ENCODE peak calls at places on chromosome 4, in five cellular contexts. One of them, this sample, is unnamed.

GRCh38 chr4:154984148-154984547 is 203.1 kb downstream of the RBM46 start:
- DNase-seq in lower leg skin: no peak
- DNase-seq in PC-3: no peak
- DNase-seq in cardiac fibroblast: no peak
- DNase-seq in CD8-positive, alpha-beta T cell: no peak
- DNase-seq in this sample: no peak

GRCh38 chr4:54027311-54027710 is 37.1 kb downstream of the CHIC2 start:
- DNase-seq in PC-3: no peak
- DNase-seq in cardiac fibroblast: no peak
- DNase-seq in CD8-positive, alpha-beta T cell: no peak
- DNase-seq in lower leg skin: no peak
- DNase-seq in this sample: no peak

GRCh38 chr4:110508827-110509446 is 33.0 kb downstream of the ENPEP start:
- DNase-seq in lower leg skin: no peak
- DNase-seq in PC-3: peak
- DNase-seq in cardiac fibroblast: peak
- DNase-seq in CD8-positive, alpha-beta T cell: no peak
- DNase-seq in this sample: no peak

GRCh38 chr4:62676962-62677361 is 1476.8 kb downstream of the ADGRL3 start:
- DNase-seq in CD8-positive, alpha-beta T cell: no peak
- DNase-seq in PC-3: peak
- DNase-seq in lower leg skin: no peak
- DNase-seq in cardiac fibroblast: no peak
- DNase-seq in this sample: no peak

GRCh38 chr4:174256277-174256713 is 27.2 kb downstream of the FBXO8 start:
- DNase-seq in cardiac fibroblast: peak
- DNase-seq in CD8-positive, alpha-beta T cell: no peak
- DNase-seq in PC-3: peak
- DNase-seq in lower leg skin: no peak
- DNase-seq in this sample: peak

GRCh38 chr4:36618102-36618501 is 336.7 kb downstream of the DTHD1 start:
- DNase-seq in CD8-positive, alpha-beta T cell: no peak
- DNase-seq in PC-3: no peak
- DNase-seq in lower leg skin: no peak
- DNase-seq in cardiac fibroblast: no peak
- DNase-seq in this sample: no peak

GRCh38 chr4:54961357-54961975 is 163.9 kb downstream of the KDR start:
- DNase-seq in CD8-positive, alpha-beta T cell: no peak
- DNase-seq in PC-3: peak
- DNase-seq in cardiac fibroblast: peak
- DNase-seq in lower leg skin: no peak
- DNase-seq in this sample: peak

GRCh38 chr4:53601251-53601764 is 10.0 kb upstream of the LNX1 start:
- DNase-seq in cardiac fibroblast: peak
- DNase-seq in lower leg skin: no peak
- DNase-seq in PC-3: peak
- DNase-seq in CD8-positive, alpha-beta T cell: no peak
- DNase-seq in this sample: no peak

GRCh38 chr4:8038702-8039251 is 99.1 kb upstream of the AFAP1 start:
- DNase-seq in CD8-positive, alpha-beta T cell: no peak
- DNase-seq in lower leg skin: no peak
- DNase-seq in cardiac fibroblast: no peak
- DNase-seq in PC-3: no peak
- DNase-seq in this sample: no peak

GRCh38 chr4:153759407-153760226 is at the start of gene RNF175:
- DNase-seq in PC-3: no peak
- DNase-seq in lower leg skin: no peak
- DNase-seq in CD8-positive, alpha-beta T cell: no peak
- DNase-seq in cardiac fibroblast: no peak
- DNase-seq in this sample: no peak

GRCh38 chr4:123396294-123397275 is at the start of gene SPRY1:
- DNase-seq in PC-3: peak
- DNase-seq in cardiac fibroblast: peak
- DNase-seq in lower leg skin: peak
- DNase-seq in CD8-positive, alpha-beta T cell: peak
- DNase-seq in this sample: peak

GRCh38 chr4:29708473-29708872 is 1011.7 kb upstream of the PCDH7 start:
- DNase-seq in lower leg skin: no peak
- DNase-seq in PC-3: peak
- DNase-seq in CD8-positive, alpha-beta T cell: no peak
- DNase-seq in cardiac fibroblast: no peak
- DNase-seq in this sample: no peak

GRCh38 chr4:23105759-23106370 is 413.1 kb downstream of the GBA3 start:
- DNase-seq in CD8-positive, alpha-beta T cell: no peak
- DNase-seq in PC-3: peak
- DNase-seq in lower leg skin: no peak
- DNase-seq in cardiac fibroblast: no peak
- DNase-seq in this sample: no peak

GRCh38 chr4:106618920-106619319 is 250.3 kb upstream of the GIMD1 start:
- DNase-seq in CD8-positive, alpha-beta T cell: no peak
- DNase-seq in lower leg skin: no peak
- DNase-seq in PC-3: no peak
- DNase-seq in cardiac fibroblast: no peak
- DNase-seq in this sample: no peak

GRCh38 chr4:109985993-109986640 is 73.4 kb downstream of the EGF start:
- DNase-seq in lower leg skin: no peak
- DNase-seq in PC-3: no peak
- DNase-seq in CD8-positive, alpha-beta T cell: no peak
- DNase-seq in cardiac fibroblast: no peak
- DNase-seq in this sample: no peak

GRCh38 chr4:123976285-123976684 is 579.7 kb downstream of the SPRY1 start:
- DNase-seq in CD8-positive, alpha-beta T cell: no peak
- DNase-seq in cardiac fibroblast: peak
- DNase-seq in PC-3: no peak
- DNase-seq in lower leg skin: no peak
- DNase-seq in this sample: no peak

GRCh38 chr4:2793578-2793919 is 664 bp downstream of the SH3BP2 start:
- DNase-seq in PC-3: peak
- DNase-seq in lower leg skin: peak
- DNase-seq in CD8-positive, alpha-beta T cell: peak
- DNase-seq in cardiac fibroblast: peak
- DNase-seq in this sample: no peak

GRCh38 chr4:169823685-169824084 is 65.9 kb upstream of the HPF1 start:
- DNase-seq in PC-3: peak
- DNase-seq in lower leg skin: no peak
- DNase-seq in cardiac fibroblast: peak
- DNase-seq in CD8-positive, alpha-beta T cell: peak
- DNase-seq in this sample: peak

GRCh38 chr4:181821039-181822004 is 421.9 kb upstream of the TENM3 start:
- DNase-seq in lower leg skin: no peak
- DNase-seq in PC-3: no peak
- DNase-seq in CD8-positive, alpha-beta T cell: no peak
- DNase-seq in cardiac fibroblast: peak
- DNase-seq in this sample: peak

GRCh38 chr4:30754021-30754420 is 33.9 kb downstream of the PCDH7 start:
- DNase-seq in cardiac fibroblast: peak
- DNase-seq in PC-3: peak
- DNase-seq in lower leg skin: no peak
- DNase-seq in CD8-positive, alpha-beta T cell: no peak
- DNase-seq in this sample: no peak

GRCh38 chr4:146210890-146211289 is 3.4 kb upstream of the REELD1 start:
- DNase-seq in lower leg skin: no peak
- DNase-seq in cardiac fibroblast: no peak
- DNase-seq in PC-3: no peak
- DNase-seq in CD8-positive, alpha-beta T cell: no peak
- DNase-seq in this sample: no peak

GRCh38 chr4:176002007-176002623 is 63.5 kb upstream of the WDR17 start:
- DNase-seq in lower leg skin: peak
- DNase-seq in PC-3: peak
- DNase-seq in CD8-positive, alpha-beta T cell: no peak
- DNase-seq in cardiac fibroblast: peak
- DNase-seq in this sample: no peak

GRCh38 chr4:135354876-135355275 is 1153.3 kb upstream of the PABPC4L start:
- DNase-seq in cardiac fibroblast: peak
- DNase-seq in lower leg skin: no peak
- DNase-seq in CD8-positive, alpha-beta T cell: no peak
- DNase-seq in PC-3: no peak
- DNase-seq in this sample: no peak

GRCh38 chr4:74375824-74376426 is 11.0 kb downstream of the EREG start:
- DNase-seq in lower leg skin: no peak
- DNase-seq in CD8-positive, alpha-beta T cell: no peak
- DNase-seq in PC-3: peak
- DNase-seq in cardiac fibroblast: no peak
- DNase-seq in this sample: no peak

GRCh38 chr4:74374561-74375327 is 9.8 kb downstream of the EREG start:
- DNase-seq in CD8-positive, alpha-beta T cell: no peak
- DNase-seq in PC-3: peak
- DNase-seq in cardiac fibroblast: peak
- DNase-seq in lower leg skin: no peak
- DNase-seq in this sample: no peak

GRCh38 chr4:74377714-74378113 is 12.8 kb downstream of the EREG start:
- DNase-seq in cardiac fibroblast: no peak
- DNase-seq in lower leg skin: no peak
- DNase-seq in CD8-positive, alpha-beta T cell: no peak
- DNase-seq in PC-3: no peak
- DNase-seq in this sample: no peak

GRCh38 chr4:74378573-74378972 is 13.6 kb downstream of the EREG start:
- DNase-seq in cardiac fibroblast: peak
- DNase-seq in lower leg skin: no peak
- DNase-seq in CD8-positive, alpha-beta T cell: no peak
- DNase-seq in PC-3: no peak
- DNase-seq in this sample: no peak

DNA sequence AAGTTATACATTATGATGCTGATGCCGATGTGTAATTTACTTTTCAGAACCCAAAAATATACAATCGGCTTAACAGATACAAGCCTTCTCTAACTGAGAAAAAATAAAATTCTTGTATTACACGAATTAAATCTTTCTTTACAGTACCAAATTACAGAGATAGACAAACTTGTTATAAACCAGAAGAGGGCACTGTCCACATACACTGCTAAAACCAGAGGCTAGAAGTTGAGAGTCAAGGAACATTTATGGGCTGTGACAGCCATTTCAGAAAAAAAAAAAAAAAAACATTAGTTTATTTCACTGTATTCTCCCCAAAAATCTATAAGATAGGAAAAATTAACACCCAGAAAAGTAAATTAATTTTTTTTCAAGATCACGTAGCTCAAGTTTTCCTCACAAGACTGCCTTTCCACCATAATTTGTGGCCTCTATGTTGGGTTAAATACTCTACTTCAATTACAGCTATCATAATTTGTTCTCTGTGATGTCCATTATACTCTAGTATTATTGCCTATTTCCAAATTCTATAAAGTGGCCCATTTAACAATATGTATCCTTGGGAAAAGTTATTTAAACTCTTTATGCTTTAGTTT is 12.0 kb downstream of the EREG start:
- DNase-seq in cardiac fibroblast: peak
- DNase-seq in PC-3: peak
- DNase-seq in CD8-positive, alpha-beta T cell: no peak
- DNase-seq in lower leg skin: no peak
- DNase-seq in this sample: no peak
- H3K4me3 ChIP-seq in cardiac fibroblast: no peak
- H3K4me3 ChIP-seq in PC-3: peak
- H3K4me3 ChIP-seq in CD8-positive, alpha-beta T cell: no peak
- H3K4me3 ChIP-seq in lower leg skin: no peak
- H3K4me3 ChIP-seq in this sample: no peak

DNA sequence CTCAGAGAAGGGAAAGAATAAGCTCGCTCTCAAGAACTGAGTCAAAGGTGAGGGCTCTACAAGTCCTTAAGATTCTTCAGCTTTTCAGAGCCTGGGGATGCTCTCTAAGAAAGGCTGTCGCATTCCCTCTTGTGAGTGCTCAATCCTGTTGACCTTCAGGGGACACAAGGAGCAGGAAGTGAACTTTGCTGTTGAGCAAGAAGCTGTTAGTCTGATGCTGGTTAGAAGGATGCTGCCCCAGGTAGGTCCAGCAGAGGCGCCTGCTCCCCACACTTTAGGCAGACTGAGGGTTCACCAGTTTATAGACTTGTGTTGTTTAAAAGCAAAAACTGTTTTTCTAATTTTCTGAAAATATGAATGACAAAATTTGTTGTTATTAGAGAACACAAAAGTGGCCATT is 125.4 kb upstream of the SPOCK3 start:
- DNase-seq in lower leg skin: no peak
- DNase-seq in CD8-positive, alpha-beta T cell: no peak
- DNase-seq in PC-3: no peak
- DNase-seq in cardiac fibroblast: no peak
- DNase-seq in this sample: no peak
- TF ChIP-seq CTCF in lower leg skin: no peak
- TF ChIP-seq CTCF in CD8-positive, alpha-beta T cell: no peak
- TF ChIP-seq CTCF in PC-3: no peak
- TF ChIP-seq CTCF in cardiac fibroblast: no peak
- TF ChIP-seq CTCF in this sample: no peak

DNA sequence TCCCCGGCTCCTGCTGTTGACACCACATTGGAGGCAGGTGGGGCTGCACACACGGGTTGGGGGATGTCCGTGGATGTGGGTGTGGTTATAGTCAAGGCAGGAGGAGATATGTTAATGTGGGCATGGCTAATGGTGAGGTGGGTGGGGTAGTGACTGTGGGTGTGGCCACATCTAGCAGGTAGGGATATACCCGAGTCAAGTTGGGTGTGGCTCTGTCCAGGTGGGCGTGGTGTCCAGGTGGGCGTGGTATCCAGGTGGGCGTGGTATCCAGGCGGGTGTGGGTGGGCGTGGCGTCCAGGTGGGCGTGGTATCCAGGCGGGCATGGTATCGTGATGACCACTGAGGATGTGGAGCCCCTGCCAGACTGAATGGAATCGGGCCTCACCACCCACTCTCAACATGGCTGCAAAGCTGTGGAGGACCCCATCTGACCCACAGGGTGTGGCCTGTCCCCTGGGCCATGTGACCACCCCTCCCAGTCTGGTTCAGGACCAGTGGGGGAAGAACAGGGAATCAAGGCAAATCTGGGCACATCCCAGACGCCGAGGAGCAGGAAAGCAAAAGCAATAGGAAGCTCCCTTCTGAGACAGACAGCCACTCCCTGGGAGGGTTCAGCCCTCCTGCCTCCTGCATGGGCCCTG is 21.0 kb downstream of the MAN2B2 start:
- DNase-seq in CD8-positive, alpha-beta T cell: no peak
- DNase-seq in PC-3: peak
- DNase-seq in cardiac fibroblast: no peak
- DNase-seq in lower leg skin: no peak
- DNase-seq in this sample: no peak
- H3K4me3 ChIP-seq in CD8-positive, alpha-beta T cell: no peak
- H3K4me3 ChIP-seq in PC-3: no peak
- H3K4me3 ChIP-seq in cardiac fibroblast: no peak
- H3K4me3 ChIP-seq in lower leg skin: no peak
- H3K4me3 ChIP-seq in this sample: no peak

GRCh38 chr4:121846662-121847061 is 23.0 kb upstream of the CCNA2 start:
- DNase-seq in cardiac fibroblast: no peak
- DNase-seq in CD8-positive, alpha-beta T cell: no peak
- DNase-seq in lower leg skin: no peak
- DNase-seq in PC-3: no peak
- DNase-seq in this sample: no peak

GRCh38 chr4:121851354-121851753 is 18.9 kb downstream of the BBS7 start:
- DNase-seq in CD8-positive, alpha-beta T cell: no peak
- DNase-seq in lower leg skin: no peak
- DNase-seq in cardiac fibroblast: no peak
- DNase-seq in PC-3: no peak
- DNase-seq in this sample: no peak
- TF ChIP-seq CTCF in CD8-positive, alpha-beta T cell: no peak
- TF ChIP-seq CTCF in lower leg skin: no peak
- TF ChIP-seq CTCF in cardiac fibroblast: no peak
- TF ChIP-seq CTCF in PC-3: no peak
- TF ChIP-seq CTCF in this sample: no peak